ENCODE peak calls at places on chromosomes 4 and X, in nine cellular contexts. S is HCT116, Q is tibial nerve, V is A549, A is ovary, G is stomach, Z is adrenal gland, Y is breast epithelium, R is suprapubic skin. K is an unnamed sample. For H3K4me1, the result is how much of the 10 kb centered on the place peaks cover.

GRCh38 chr4:7285244-7286122 is 93.1 kb downstream of the SORCS2 start:
- DNase-seq in Q (no peak), R (no peak), A (no peak), Y (no peak), Z (no peak), V (no peak), G (no peak), S (no peak), K (no peak)

GRCh38 chr4:100188829-100189228 is 1.4 kb downstream of the DDIT4L start:
- DNase-seq in Z (no peak), V (no peak), A (no peak), S (no peak), G (no peak), Y (no peak), Q (no peak), R (no peak), K (no peak)

GRCh38 chrX:20265726-20266681 is 705 bp downstream of the RPS6KA3 start:
- DNase-seq in G (no peak), Z (peak), R (peak), Q (no peak), V (peak), S (no peak), Y (peak), A (peak), K (peak)

GRCh38 chr4:100880012-100880411 is 362.2 kb upstream of the EMCN start:
- DNase-seq in A (no peak), S (no peak), Q (no peak), R (no peak), Y (no peak), Z (no peak), V (no peak), G (no peak), K (no peak)

GRCh38 chr4:103994059-103994458 is 274.3 kb upstream of the TACR3 start:
- DNase-seq in A (no peak), Z (no peak), V (peak), Q (no peak), S (peak), Y (no peak), R (no peak), G (no peak), K (no peak)

GRCh38 chr4:153523941-153524386 is 57.8 kb downstream of the TMEM131L start:
- DNase-seq in S (no peak), Z (no peak), A (peak), Q (no peak), V (no peak), G (no peak), R (no peak), Y (no peak), K (no peak)

GRCh38 chr4:125780159-125780558 is 465.4 kb downstream of the FAT4 start:
- DNase-seq in Z (no peak), Y (no peak), G (no peak), V (no peak), R (no peak), S (no peak), A (no peak), Q (no peak), K (no peak)

GRCh38 chr4:6278801-6279197 is 9.1 kb downstream of the WFS1 start:
- DNase-seq in Y (no peak), Q (no peak), V (no peak), A (peak), R (no peak), G (no peak), Z (peak), S (no peak), K (peak)

GRCh38 chrX:17039826-17040225 is 93.4 kb downstream of the REPS2 start:
- DNase-seq in V (no peak), R (no peak), A (no peak), G (no peak), Z (no peak), Q (no peak), Y (no peak), S (no peak), K (no peak)

GRCh38 chr4:187251896-187252295 is 528.2 kb upstream of the FAT1 start:
- DNase-seq in V (no peak), Y (no peak), Q (no peak), S (no peak), R (no peak), Z (no peak), A (no peak), G (no peak), K (no peak)

GRCh38 chr4:76943129-76943620 is 6.4 kb upstream of the SEPTIN11 start:
- DNase-seq in G (no peak), Y (no peak), V (no peak), Z (no peak), R (no peak), S (no peak), Q (no peak), A (no peak), K (no peak)

GRCh38 chr4:102625232-102625930 is 124.2 kb downstream of the NFKB1 start:
- DNase-seq in S (no peak), G (peak), A (peak), V (peak), Y (no peak), R (no peak), Z (no peak), Q (no peak), K (peak)

GRCh38 chr4:94357624-94358023 is 15.0 kb upstream of the HPGDS start:
- DNase-seq in G (no peak), Y (no peak), S (no peak), R (no peak), Q (no peak), V (no peak), A (no peak), Z (no peak), K (no peak)

GRCh38 chrX:130120321-130120731 is 10.0 kb upstream of the ELF4 start:
- DNase-seq in Q (no peak), R (no peak), G (no peak), Z (no peak), S (no peak), V (no peak), Y (no peak), A (no peak), K (peak)

GRCh38 chrX:103554687-103555417 is 30.5 kb upstream of the TCEAL4 start:
- DNase-seq in V (no peak), A (no peak), Y (no peak), Z (peak), G (peak), Q (no peak), R (no peak), S (no peak), K (peak)

GRCh38 chr4:53510316-53510715 is 81.0 kb downstream of the LNX1 start:
- DNase-seq in R (no peak), G (no peak), V (no peak), A (no peak), Z (no peak), Q (no peak), Y (no peak), S (no peak), K (no peak)

GRCh38 chr4:69522554-69522953 is 26.8 kb upstream of the UGT2B4 start:
- DNase-seq in V (no peak), S (no peak), Y (no peak), Q (no peak), G (no peak), Z (no peak), A (no peak), R (no peak), K (no peak)

GRCh38 chrX:109842611-109843010 is 109.6 kb upstream of the ACSL4 start:
- DNase-seq in V (no peak), S (no peak), A (no peak), R (no peak), Y (no peak), G (no peak), Q (no peak), Z (no peak), K (no peak)

GRCh38 chr4:95547708-95548471 is 883 bp downstream of the UNC5C start:
- DNase-seq in A (peak), Z (peak), V (no peak), Q (no peak), Y (no peak), R (peak), S (no peak), G (no peak), K (peak)

GRCh38 chr4:1365271-1366178 is 18.5 kb downstream of the UVSSA start:
- DNase-seq in A (no peak), R (no peak), S (no peak), Q (no peak), Y (no peak), Z (no peak), G (peak), V (no peak), K (peak)

GRCh38 chr4:86451560-86452322 is 91.9 kb upstream of the MAPK10 start:
- DNase-seq in G (no peak), R (no peak), S (no peak), Q (no peak), Z (no peak), V (peak), Y (no peak), A (no peak), K (no peak)

GRCh38 chr4:126530996-126531585 is 1101.7 kb upstream of the INTU start:
- DNase-seq in S (no peak), Q (no peak), Y (no peak), G (no peak), Z (no peak), A (no peak), V (no peak), R (no peak), K (no peak)

GRCh38 chrX:101659601-101660063 is at the start of gene ARMCX2:
- DNase-seq in S (no peak), Z (peak), G (peak), V (no peak), Y (no peak), A (peak), R (no peak), Q (peak), K (peak)

GRCh38 chrX:15877380-15877779 is 22.8 kb upstream of the AP1S2 start:
- DNase-seq in R (no peak), A (no peak), Y (no peak), G (no peak), V (no peak), Z (no peak), S (no peak), Q (no peak), K (peak)

GRCh38 chr4:188975271-188975670 is 836.0 kb downstream of the TRIML1 start:
- DNase-seq in Z (no peak), V (no peak), Q (no peak), S (no peak), G (no peak), A (no peak), R (no peak), Y (no peak), K (no peak)

GRCh38 chrX:15143050-15143824 is 126.6 kb downstream of the ASB9 start:
- DNase-seq in A (no peak), G (peak), Y (peak), S (peak), Q (peak), Z (peak), R (no peak), V (peak), K (peak)

GRCh38 chr4:6549445-6549844 is 25.5 kb upstream of the MAN2B2 start:
- DNase-seq in A (no peak), S (no peak), Q (no peak), R (no peak), Y (no peak), G (no peak), V (no peak), Z (no peak), K (no peak)

GRCh38 chr4:140739971-140740370 is 16.2 kb downstream of the TBC1D9 start:
- DNase-seq in G (no peak), Y (no peak), Q (no peak), R (no peak), V (no peak), S (no peak), Z (no peak), A (no peak), K (no peak)

GRCh38 chr4:86720508-86721068 is 126.5 kb downstream of the PTPN13 start:
- DNase-seq in A (no peak), Z (no peak), R (no peak), S (no peak), Y (no peak), V (no peak), G (no peak), Q (no peak), K (no peak)

GRCh38 chrX:150316564-150316963 is 46.6 kb upstream of the MAMLD1 start:
- DNase-seq in S (no peak), Y (no peak), R (no peak), A (no peak), Q (no peak), Z (no peak), V (no peak), G (no peak), K (peak)

GRCh38 chrX:63738696-63739095 is 46.3 kb downstream of the ARHGEF9 start:
- DNase-seq in Z (no peak), G (no peak), S (no peak), A (no peak), Q (no peak), Y (no peak), V (no peak), R (no peak), K (no peak)

GRCh38 chr4:92825186-92825715 is 521.5 kb downstream of the GRID2 start:
- DNase-seq in Z (no peak), R (no peak), S (no peak), Q (no peak), A (no peak), G (no peak), V (no peak), Y (no peak), K (no peak)

GRCh38 chrX:28552322-28552721 is 34.9 kb upstream of the IL1RAPL1 start:
- DNase-seq in G (no peak), R (no peak), S (no peak), Y (no peak), Z (no peak), Q (no peak), A (no peak), V (no peak), K (no peak)
- TF ChIP-seq POLR2A in G (no peak), R (no peak), S (no peak), Y (no peak), Z (no peak), Q (no peak), A (no peak), V (no peak), K (no peak)

GRCh38 chr4:88527787-88528186 is 4.2 kb upstream of the PYURF start:
- DNase-seq in A (no peak), Y (no peak), R (no peak), Z (no peak), Q (no peak), V (no peak), S (no peak), G (no peak), K (no peak)
- H3K4me1 ChIP-seq in A (under half), Y (under half), R (under half), Z (under half), Q (under half), V (under half), S (under half), G (under half), K (under half)

DNA sequence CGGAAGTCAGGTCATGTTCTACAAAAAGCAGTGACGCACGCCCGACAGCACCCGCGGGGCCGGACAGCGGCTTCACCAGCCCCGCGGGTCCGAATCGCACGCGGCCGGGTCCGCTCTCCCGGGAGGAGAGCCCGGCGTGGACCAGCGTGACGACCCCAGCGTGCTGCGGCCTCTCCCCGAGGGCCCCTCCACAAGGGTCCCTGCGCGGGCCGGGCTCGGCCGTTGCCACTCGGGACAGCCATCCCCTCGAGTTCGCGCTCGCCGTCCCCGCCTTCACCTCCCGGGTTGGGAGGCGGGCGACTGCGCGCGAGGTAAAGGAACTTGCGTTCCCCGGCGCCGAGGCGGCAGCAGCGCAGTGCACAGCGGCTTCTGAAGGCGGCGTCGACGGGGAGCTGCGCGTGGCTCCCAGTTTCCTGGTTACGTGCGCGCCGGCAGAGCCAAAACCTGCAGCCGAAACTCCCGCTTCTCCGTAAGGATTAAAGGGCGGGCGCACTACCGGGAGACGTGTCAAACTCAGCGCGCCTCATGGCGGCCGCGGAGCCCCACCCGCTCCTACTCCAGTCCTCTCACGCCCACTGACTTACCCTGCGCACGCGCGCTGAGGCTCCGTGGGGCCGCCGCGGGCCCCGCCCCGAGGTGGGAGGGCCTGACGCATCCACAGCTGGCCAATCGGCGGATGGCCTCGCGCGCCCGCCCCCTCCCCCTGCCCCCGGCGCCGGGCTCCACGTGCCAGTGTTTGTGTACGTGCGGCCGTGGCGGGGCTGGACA is 416 bp upstream of the LRP2BP start:
- DNase-seq in Q (peak), Y (peak), R (peak), A (peak), S (peak), G (peak), V (peak), Z (peak), K (peak)
- TF ChIP-seq POLR2A in Q (peak), Y (peak), R (peak), A (peak), S (peak), G (peak), V (peak), Z (peak), K (no peak)

GRCh38 chr4:2832309-2832980 is 11.2 kb upstream of the ADD1 start:
- DNase-seq in S (no peak), R (peak), Y (no peak), Q (peak), G (no peak), Z (no peak), V (no peak), A (peak), K (peak)
- H3K4me1 ChIP-seq in S (under half), R (under half), Y (under half), Q (under half), G (under half), Z (under half), V (under half), A (under half), K (under half)

GRCh38 chrX:136148391-136148790 is 1.1 kb downstream of the FHL1 start:
- DNase-seq in G (no peak), A (no peak), Y (no peak), Z (no peak), S (no peak), R (no peak), Q (no peak), V (no peak), K (no peak)

GRCh38 chrX:136146614-136147319 is 566 bp upstream of the FHL1 start:
- DNase-seq in Z (peak), R (no peak), V (no peak), Q (no peak), Y (no peak), S (no peak), A (peak), G (no peak), K (peak)

GRCh38 chrX:136147966-136148365 is 633 bp downstream of the FHL1 start:
- DNase-seq in V (no peak), Q (no peak), Y (no peak), Z (no peak), R (no peak), S (no peak), G (no peak), A (peak), K (peak)

GRCh38 chrX:136143714-136144113 is 3.6 kb upstream of the FHL1 start:
- DNase-seq in Z (no peak), R (no peak), Q (no peak), G (no peak), Y (no peak), S (no peak), V (no peak), A (no peak), K (no peak)

GRCh38 chrX:136147320-136147901 is at the start of gene FHL1:
- DNase-seq in G (peak), A (peak), V (no peak), Y (no peak), Z (peak), Q (peak), S (no peak), R (no peak), K (peak)
- TF ChIP-seq POLR2A in G (no peak), A (peak), V (no peak), Y (no peak), Z (peak), Q (no peak), S (no peak), R (peak), K (no peak)

DNA sequence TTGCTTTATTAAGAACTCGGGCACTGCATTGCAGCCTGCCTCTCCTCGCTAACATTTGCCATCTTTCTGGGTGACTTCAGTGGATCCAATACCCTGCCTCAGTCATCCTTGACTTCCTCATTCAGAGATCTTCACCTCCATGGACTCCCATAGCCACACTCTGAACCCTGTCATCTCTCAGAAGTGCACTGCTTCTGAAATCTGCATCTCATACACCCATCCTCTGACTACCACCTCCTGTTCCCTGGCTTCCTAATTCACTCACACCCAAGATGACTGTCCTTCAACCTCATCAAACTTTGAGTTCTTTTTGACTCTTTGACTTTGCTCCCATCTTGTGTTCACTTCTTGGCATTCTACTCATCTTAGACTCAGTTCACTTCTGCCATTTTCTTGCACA is 25.3 kb upstream of the CYBB start:
- DNase-seq in V (no peak), S (no peak), Y (no peak), R (no peak), A (no peak), Z (no peak), G (no peak), Q (no peak), K (no peak)
- H3K4me1 ChIP-seq in V (under half), S (under half), Y (under half), R (under half), A (under half), Z (under half), G (under half), Q (under half), K (under half)

K was measured in heart left ventricle.